ENCODE peak calls at places on chromosomes 3 and 15, in nine cellular contexts. X, U, J, R, C, S, T, O and K are unnamed samples.

GRCh38 chr3:14416453-14416852 is 14.0 kb downstream of the SLC6A6 start:
- DNase-seq in J (no peak), T (no peak), U (no peak), R (no peak), S (no peak), O (no peak), C (no peak), X (no peak), K (no peak)

GRCh38 chr3:156135921-156136655 is 15.7 kb downstream of the KCNAB1 start:
- DNase-seq in R (no peak), T (no peak), J (no peak), O (no peak), X (no peak), S (no peak), U (no peak), C (no peak), K (no peak)

GRCh38 chr3:149621218-149622005 is 36.4 kb downstream of the WWTR1 start:
- DNase-seq in T (peak), R (no peak), U (no peak), C (no peak), J (no peak), X (peak), S (no peak), O (peak), K (no peak)

GRCh38 chr3:10637342-10637741 is 132.0 kb upstream of the ATP2B2 start:
- DNase-seq in U (no peak), J (no peak), R (no peak), X (no peak), S (no peak), O (no peak), T (no peak), C (no peak), K (no peak)

GRCh38 chr15:95574053-95574452 is 756.4 kb upstream of the NR2F2 start:
- DNase-seq in U (no peak), C (no peak), S (no peak), R (no peak), X (no peak), T (no peak), O (peak), J (no peak), K (no peak)

GRCh38 chr3:39275963-39276593 is 3.8 kb downstream of the CX3CR1 start:
- DNase-seq in C (no peak), U (no peak), J (no peak), R (no peak), T (no peak), O (no peak), S (no peak), X (no peak), K (no peak)

GRCh38 chr15:65862682-65863081 is 6.6 kb upstream of the RAB11A start:
- DNase-seq in O (no peak), U (no peak), X (peak), C (peak), R (peak), J (no peak), T (peak), S (no peak), K (peak)

GRCh38 chr3:32571192-32571485 is 481 bp upstream of the DYNC1LI1 start:
- DNase-seq in X (no peak), T (no peak), U (no peak), O (no peak), J (no peak), C (no peak), S (no peak), R (no peak), K (no peak)

GRCh38 chr3:122745365-122746021 is 48.1 kb downstream of the HSPBAP1 start:
- DNase-seq in T (no peak), X (peak), J (no peak), R (no peak), C (no peak), U (no peak), O (peak), S (no peak), K (no peak)

GRCh38 chr3:72567474-72567873 is 280.8 kb downstream of the SHQ1 start:
- DNase-seq in C (no peak), R (no peak), U (no peak), O (no peak), T (no peak), X (no peak), S (no peak), J (no peak), K (no peak)

GRCh38 chr3:184874709-184875644 is 63.0 kb downstream of the VPS8 start:
- DNase-seq in R (peak), C (no peak), X (peak), S (peak), U (peak), O (peak), J (no peak), T (peak), K (peak)

GRCh38 chr3:69321301-69321986 is 64.4 kb downstream of the FRMD4B start:
- DNase-seq in J (no peak), T (no peak), O (no peak), U (no peak), R (no peak), S (no peak), X (no peak), C (no peak), K (no peak)

GRCh38 chr3:152719264-152719663 is 115.7 kb upstream of the P2RY1 start:
- DNase-seq in R (no peak), O (no peak), U (no peak), X (peak), J (no peak), S (no peak), T (no peak), C (no peak), K (no peak)

GRCh38 chr3:56219894-56220805 is 248.1 kb downstream of the ERC2 start:
- DNase-seq in U (no peak), C (no peak), J (no peak), O (no peak), X (peak), T (no peak), S (no peak), R (no peak), K (no peak)

GRCh38 chr3:124770341-124771082 is 40.3 kb downstream of the UMPS start:
- DNase-seq in O (peak), S (peak), U (peak), J (no peak), X (no peak), T (no peak), R (no peak), C (no peak), K (no peak)

GRCh38 chr15:64112077-64112772 is 16.4 kb downstream of the SNX1 start:
- DNase-seq in U (no peak), O (no peak), X (no peak), J (no peak), S (no peak), R (no peak), C (no peak), T (no peak), K (no peak)

GRCh38 chr3:149968216-149968615 is 2.5 kb downstream of the PFN2 start:
- DNase-seq in R (no peak), J (no peak), C (no peak), T (no peak), S (no peak), X (peak), U (no peak), O (peak), K (no peak)